ENCODE peak calls at places on chromosomes 4 and X, in six cellular contexts. N is fibroblast of pulmonary artery, G is colonic mucosa, M is cardiac fibroblast, Z is IMR-90, B is heart right ventricle. E is an unnamed sample.

GRCh38 chrX:55908685-55909212 is 191.2 kb downstream of the RRAGB start:
- DNase-seq in N (peak; percentile 4), G (peak; percentile 63), M (peak; percentile 15), Z (no peak), B (peak; percentile 3), E (peak; percentile 6)

GRCh38 chrX:107708762-107709161 is 66.8 kb downstream of the TSC22D3 start:
- DNase-seq in N (peak; percentile 22), G (no peak), M (no peak), Z (peak; percentile 14), B (no peak), E (no peak)

GRCh38 chr4:168433576-168433975 is 46.7 kb downstream of the DDX60L start:
- DNase-seq in N (peak; percentile 47), G (no peak), M (no peak), Z (peak; percentile 9), B (no peak), E (no peak)

GRCh38 chrX:72685018-72685417 is 29.1 kb downstream of the PHKA1 start:
- DNase-seq in N (no peak), G (no peak), M (no peak), Z (no peak), B (no peak), E (no peak)

GRCh38 chr4:8182858-8183725 is 16.0 kb upstream of the SH3TC1 start:
- DNase-seq in N (peak; percentile 84), G (peak; percentile 97), M (peak; percentile 96), Z (peak; percentile 70), B (peak; percentile 92), E (peak; percentile 84)

GRCh38 chr4:35151816-35152572 is 1092.3 kb downstream of the ARAP2 start:
- DNase-seq in N (no peak), G (no peak), M (no peak), Z (no peak), B (no peak), E (no peak)

GRCh38 chrX:154603438-154604430 is 15.3 kb downstream of the CTAG1B start:
- DNase-seq in N (peak; percentile 56), G (no peak), M (peak; percentile 57), Z (peak; percentile 57), B (no peak), E (peak; percentile 70)

GRCh38 chr4:177484613-177485021 is 42.4 kb upstream of the AGA start:
- DNase-seq in N (peak; percentile 89), G (no peak), M (peak; percentile 96), Z (peak; percentile 97), B (no peak), E (peak; percentile 87)

GRCh38 chrX:17007134-17007768 is 60.8 kb downstream of the REPS2 start:
- DNase-seq in N (no peak), G (no peak), M (no peak), Z (no peak), B (no peak), E (peak; percentile 18)

GRCh38 chr4:77007358-77008230 is 58.0 kb downstream of the SEPTIN11 start:
- DNase-seq in N (peak; percentile 93), G (no peak), M (peak; percentile 94), Z (peak; percentile 83), B (no peak), E (peak; percentile 78)

GRCh38 chrX:120761810-120762209 is 113.9 kb downstream of the CT47B1 start:
- DNase-seq in N (peak; percentile 38), G (no peak), M (peak; percentile 68), Z (peak; percentile 5), B (peak; percentile 5), E (peak; percentile 37)

GRCh38 chrX:42496239-42496638 is 281.7 kb downstream of the PPP1R2C start:
- DNase-seq in N (no peak), G (no peak), M (no peak), Z (no peak), B (no peak), E (no peak)

GRCh38 chrX:115344885-115345653 is 55.6 kb downstream of the LUZP4 start:
- DNase-seq in N (peak; percentile 97), G (peak; percentile 73), M (peak; percentile 96), Z (peak; percentile 95), B (peak; percentile 84), E (peak; percentile 96)

GRCh38 chrX:40411350-40412111 is 169.2 kb upstream of the ATP6AP2 start:
- DNase-seq in N (no peak), G (no peak), M (peak; percentile 10), Z (no peak), B (no peak), E (no peak)

GRCh38 chr4:91128519-91128918 is 1001.3 kb downstream of the CCSER1 start:
- DNase-seq in N (no peak), G (no peak), M (no peak), Z (no peak), B (no peak), E (no peak)

GRCh38 chr4:19195696-19196095 is 1056.0 kb upstream of the SLIT2 start:
- DNase-seq in N (no peak), G (no peak), M (no peak), Z (no peak), B (no peak), E (no peak)

GRCh38 chrX:133307637-133308485 is 89.7 kb upstream of the TFDP3 start:
- DNase-seq in N (no peak), G (no peak), M (no peak), Z (no peak), B (peak; percentile 13), E (no peak)

GRCh38 chr4:88799900-88800299 is 102.3 kb upstream of the NAP1L5 start:
- DNase-seq in N (no peak), G (no peak), M (no peak), Z (no peak), B (no peak), E (no peak)

GRCh38 chr4:69881173-69881773 is 21.3 kb upstream of the SULT1E1 start:
- DNase-seq in N (peak; percentile 82), G (peak; percentile 31), M (peak; percentile 62), Z (peak; percentile 44), B (peak; percentile 3), E (peak; percentile 51)

GRCh38 chr4:184644553-184645307 is 4.5 kb downstream of the CASP3 start:
- DNase-seq in N (peak; percentile 17), G (no peak), M (peak; percentile 47), Z (peak; percentile 40), B (no peak), E (peak; percentile 74)

GRCh38 chrX:131741103-131741581 is 197.3 kb downstream of the OR13H1 start:
- DNase-seq in N (no peak), G (peak; percentile 92), M (no peak), Z (peak; percentile 81), B (no peak), E (peak; percentile 88)

GRCh38 chr4:92381640-92382039 is 77.9 kb downstream of the GRID2 start:
- DNase-seq in N (peak; percentile 27), G (no peak), M (peak; percentile 1), Z (no peak), B (no peak), E (peak; percentile 44)

GRCh38 chr4:118557298-118557851 is 127.8 kb upstream of the METTL14 start:
- DNase-seq in N (peak; percentile 34), G (no peak), M (peak; percentile 84), Z (peak; percentile 62), B (no peak), E (peak; percentile 62)

GRCh38 chr4:15144249-15144966 is 142.1 kb downstream of the CPEB2 start:
- DNase-seq in N (no peak), G (no peak), M (peak; percentile 28), Z (no peak), B (peak; percentile 8), E (no peak)
- TF ChIP-seq CTCF in N (no peak), G (no peak), M (peak; percentile 3), Z (no peak), B (peak; percentile 9), E (peak; percentile 23)

DNA sequence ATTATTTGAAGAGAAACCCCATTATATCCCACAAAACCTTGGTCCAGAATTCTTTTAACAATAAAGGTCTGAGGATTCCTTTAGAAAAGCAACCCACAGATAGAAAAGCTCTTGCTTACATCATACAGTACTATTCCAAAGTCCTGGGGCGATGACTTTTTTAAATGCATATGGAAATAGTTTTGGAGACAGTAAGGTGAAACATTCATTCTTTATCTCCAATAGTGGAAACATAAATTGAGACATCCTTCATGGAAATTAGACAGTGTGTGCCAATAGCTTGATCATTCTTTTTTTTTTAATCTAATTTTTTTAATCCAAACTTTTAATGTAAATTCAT is 85.7 kb upstream of the UCP1 start:
- DNase-seq in N (peak; percentile 30), G (no peak), M (no peak), Z (peak; percentile 18), B (no peak), E (peak; percentile 21)
- H3K4me3 ChIP-seq in N (no peak overlapping the region), G (no peak overlapping the region), M (no peak overlapping the region), Z (no peak overlapping the region), B (no peak overlapping the region), E (no peak overlapping the region)

GRCh38 chr4:55547461-55547770 is 707 bp upstream of the CLOCK start:
- DNase-seq in N (no peak), G (no peak), M (no peak), Z (no peak), B (no peak), E (peak; percentile 68)

GRCh38 chr4:55545681-55546632 is 752 bp downstream of the CLOCK start:
- DNase-seq in N (peak; percentile 68), G (peak; percentile 81), M (peak; percentile 71), Z (peak; percentile 62), B (peak; percentile 71), E (peak; percentile 73)

GRCh38 chr4:55546633-55547460 is at the start of gene CLOCK:
- DNase-seq in N (peak; percentile 89), G (peak; percentile 83), M (peak; percentile 88), Z (peak; percentile 85), B (peak; percentile 88), E (peak; percentile 92)

GRCh38 chr4:55545133-55545532 is 1.6 kb downstream of the CLOCK start:
- DNase-seq in N (peak; percentile 21), G (no peak), M (peak; percentile 27), Z (peak; percentile 28), B (no peak), E (peak; percentile 26)

DNA sequence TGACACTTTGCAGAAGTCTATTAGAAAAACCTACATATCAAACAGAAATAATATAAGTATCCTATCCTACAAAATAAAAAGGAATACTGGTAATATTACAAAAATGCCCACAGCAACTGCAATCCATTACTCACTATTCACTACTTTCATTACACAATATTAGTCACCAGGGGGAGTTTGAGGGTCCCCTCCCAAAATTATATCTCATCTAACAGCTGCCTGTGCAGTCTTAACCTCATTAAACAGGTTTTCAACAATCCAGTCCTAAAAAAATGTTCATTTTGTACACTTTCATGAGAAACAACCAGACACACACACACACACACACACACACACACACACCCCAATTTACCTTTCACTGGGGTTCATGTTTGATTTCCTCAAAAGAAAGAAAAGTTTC is 2.9 kb downstream of the CLOCK start:
- DNase-seq in N (peak; percentile 21), G (no peak), M (peak; percentile 45), Z (peak; percentile 27), B (no peak), E (peak; percentile 7)
- TF ChIP-seq CTCF in N (peak; percentile 9), G (no peak), M (no peak), Z (no peak), B (no peak), E (peak; percentile 8)

DNA sequence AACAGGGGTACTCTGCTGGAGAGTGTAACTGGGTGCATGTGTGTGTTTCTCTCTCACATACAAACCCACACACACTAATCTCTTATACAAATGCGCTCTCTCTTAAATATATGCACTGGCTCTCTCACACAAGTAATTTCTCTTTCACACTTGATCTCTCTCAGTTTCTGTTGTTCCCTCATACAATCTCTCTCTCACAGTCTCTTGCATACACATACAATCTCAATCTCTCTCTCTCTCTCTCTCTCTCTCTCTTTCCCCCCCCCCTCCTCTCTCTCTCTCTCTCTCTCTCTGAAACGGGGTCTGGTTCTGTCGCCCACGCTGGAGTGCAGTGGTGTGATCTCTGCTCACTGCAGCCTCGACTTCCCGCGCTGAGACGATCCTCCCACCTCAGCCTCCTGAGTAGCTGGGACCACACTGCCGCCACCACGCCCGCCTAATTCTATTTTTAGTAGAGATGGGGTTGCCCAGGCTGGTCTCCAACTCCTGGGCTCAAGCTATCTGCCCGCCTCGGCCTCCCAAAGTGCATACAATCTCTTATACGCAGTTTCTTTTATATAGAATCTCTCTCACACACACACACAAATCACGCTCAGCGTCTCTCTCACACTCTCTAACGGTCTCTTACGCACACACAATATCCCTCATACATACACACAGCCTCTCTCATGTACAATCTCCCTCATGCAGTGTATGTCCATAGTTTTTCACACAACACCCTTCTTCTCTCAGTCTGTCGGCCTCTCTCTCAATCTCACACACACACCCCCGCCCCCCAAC is 518 bp upstream of the FAM241A start:
- DNase-seq in N (no peak), G (no peak), M (no peak), Z (no peak), B (no peak), E (no peak)
- H3K4me3 ChIP-seq in N (peak overlapping the region; percentile 20), G (peak overlapping the region; percentile 79), M (peak overlapping the region; percentile 21), Z (peak overlapping the region; percentile 47), B (peak overlapping the region; percentile 93), E (peak overlapping the region; percentile 72)

E was measured in astrocyte of the spinal cord.